ENCODE peak calls at places on chromosomes 4 and X, in four cellular contexts. T, D, Y and C are unnamed samples.

GRCh38 chrX:94830717-94831116 is 1156.7 kb downstream of the FAM133A start:
- DNase-seq in Y (no peak), T (no peak), D (peak), C (no peak)

GRCh38 chr4:131309628-131310027 is 1839.5 kb upstream of the PCDH10 start:
- DNase-seq in Y (no peak), T (no peak), D (no peak), C (no peak)

GRCh38 chr4:173317003-173317402 is 17.2 kb downstream of the HMGB2 start:
- DNase-seq in D (no peak), T (peak), Y (peak), C (no peak)

GRCh38 chr4:76748649-76749048 is 149.3 kb downstream of the SOWAHB start:
- DNase-seq in D (no peak), Y (peak), T (peak), C (peak)

GRCh38 chr4:8394125-8394524 is 46.4 kb downstream of the ACOX3 start:
- DNase-seq in D (no peak), Y (peak), T (no peak), C (no peak)

GRCh38 chr4:54543088-54543795 is 114.5 kb upstream of the KIT start:
- DNase-seq in T (no peak), D (no peak), Y (no peak), C (no peak)

GRCh38 chrX:34467437-34467836 is 189.6 kb downstream of the TMEM47 start:
- DNase-seq in T (no peak), D (no peak), Y (no peak), C (peak)

GRCh38 chrX:11437642-11438379 is 144.6 kb downstream of the AMELX start:
- DNase-seq in D (no peak), T (no peak), Y (no peak), C (peak)

GRCh38 chr4:98603683-98604573 is 54.5 kb downstream of the TSPAN5 start:
- DNase-seq in T (no peak), Y (no peak), D (no peak), C (no peak)

GRCh38 chr4:173769568-173769967 is 239.5 kb upstream of the HAND2 start:
- DNase-seq in D (no peak), Y (no peak), T (no peak), C (no peak)

GRCh38 chrX:129510331-129510730 is 13.0 kb downstream of the SMARCA1 start:
- DNase-seq in Y (no peak), T (no peak), D (no peak), C (no peak)

GRCh38 chrX:19579485-19579884 is 64.2 kb upstream of the MAP3K15 start:
- DNase-seq in Y (no peak), D (no peak), T (no peak), C (peak)

GRCh38 chr4:82515705-82516104 is 46.1 kb downstream of the TMEM150C start:
- DNase-seq in T (peak), Y (no peak), D (no peak), C (peak)

GRCh38 chr4:8688908-8689445 is 96.4 kb downstream of the CPZ start:
- DNase-seq in T (no peak), D (no peak), Y (no peak), C (no peak)

GRCh38 chr4:18957721-18958120 is 936.2 kb upstream of the LCORL start:
- DNase-seq in Y (no peak), T (no peak), D (no peak), C (no peak)

GRCh38 chr4:184804621-184805020 is 21.1 kb downstream of the ACSL1 start:
- DNase-seq in D (no peak), Y (no peak), T (no peak), C (peak)

GRCh38 chr4:6991771-6992557 is 51.2 kb upstream of the TADA2B start:
- DNase-seq in T (no peak), Y (no peak), D (no peak), C (peak)

GRCh38 chr4:88010921-88011320 is 3.5 kb downstream of the PKD2 start:
- DNase-seq in D (no peak), Y (no peak), T (no peak), C (peak)

GRCh38 chr4:159070742-159071141 is 32.1 kb upstream of the RAPGEF2 start:
- DNase-seq in D (no peak), Y (no peak), T (no peak), C (peak)

GRCh38 chr4:38275331-38275821 is 315.2 kb downstream of the PTTG2 start:
- DNase-seq in Y (no peak), T (peak), D (no peak), C (peak)

GRCh38 chrX:140141444-140142029 is 176.2 kb upstream of the CXorf66 start:
- DNase-seq in D (no peak), Y (peak), T (no peak), C (peak)

GRCh38 chrX:49019599-49020249 is 17.7 kb upstream of the GRIPAP1 start:
- DNase-seq in D (no peak), T (no peak), Y (no peak), C (no peak)

GRCh38 chr4:11428161-11428700 is 463 bp downstream of the HS3ST1 start:
- DNase-seq in D (peak), T (no peak), Y (no peak), C (peak)

GRCh38 chrX:116276191-116276700 is 105.7 kb downstream of the AGTR2 start:
- DNase-seq in D (no peak), Y (no peak), T (no peak), C (no peak)

GRCh38 chr4:119233750-119234149 is 21.2 kb downstream of the USP53 start:
- DNase-seq in T (no peak), Y (no peak), D (no peak), C (no peak)

GRCh38 chr4:186723207-186724047 is at the start of gene FAT1:
- DNase-seq in Y (no peak), D (no peak), T (peak), C (no peak)

GRCh38 chr4:53281438-53281837 is 84.4 kb downstream of the SCFD2 start:
- DNase-seq in D (no peak), T (peak), Y (no peak), C (no peak)

GRCh38 chr4:95415346-95415771 is 133.4 kb downstream of the UNC5C start:
- DNase-seq in D (no peak), Y (no peak), T (no peak), C (peak)

GRCh38 chr4:6953751-6954380 is 44.2 kb downstream of the TBC1D14 start:
- DNase-seq in T (no peak), D (no peak), Y (no peak), C (peak)

GRCh38 chr4:15963568-15963967 is 593 bp upstream of the FGFBP2 start:
- DNase-seq in D (no peak), Y (no peak), T (no peak), C (no peak)

GRCh38 chrX:111861605-111862004 is 14.4 kb upstream of the TRPC5OS start:
- DNase-seq in Y (no peak), T (no peak), D (no peak), C (no peak)

GRCh38 chrX:44954562-44954961 is 81.6 kb downstream of the KDM6A start:
- DNase-seq in Y (no peak), T (no peak), D (no peak), C (no peak)